ENCODE peak calls at places on chromosomes 4 and X, in eight cellular contexts. T is iris pigment epithelial cell, B is hypothalamus, R is type B pancreatic cell, J is Calu3, G is T-helper 2 cell, I is K562, Z is H9. W is an unnamed sample.

GRCh38 chr4:137000432-137000831 is 531.9 kb downstream of the PCDH18 start:
- DNase-seq in T (no peak), B (no peak), R (no peak), J (no peak), G (no peak), I (no peak), Z (no peak), W (no peak)

GRCh38 chr4:55507612-55508011 is 39.1 kb downstream of the CLOCK start:
- DNase-seq in T (no peak), B (no peak), R (no peak), J (no peak), G (no peak), I (no peak), Z (no peak), W (no peak)

GRCh38 chr4:6480532-6481088 is 8.2 kb upstream of the PPP2R2C start:
- DNase-seq in T (no peak), B (no peak), R (no peak), J (no peak), G (no peak), I (no peak), Z (peak), W (peak)

GRCh38 chr4:128670434-128670999 is 139.0 kb upstream of the JADE1 start:
- DNase-seq in T (peak), B (no peak), R (no peak), J (no peak), G (no peak), I (no peak), Z (no peak), W (no peak)

GRCh38 chr4:94519019-94519418 is 67.3 kb downstream of the PDLIM5 start:
- DNase-seq in T (no peak), B (no peak), R (no peak), J (no peak), G (no peak), I (no peak), Z (no peak), W (no peak)

GRCh38 chr4:22607382-22607781 is 85.4 kb upstream of the GBA3 start:
- DNase-seq in T (peak), B (no peak), R (no peak), J (peak), G (peak), I (peak), Z (peak), W (peak)

GRCh38 chrX:11944486-11944885 is 186.4 kb downstream of the MSL3 start:
- DNase-seq in T (peak), B (no peak), R (no peak), J (peak), G (peak), I (peak), Z (peak), W (no peak)

GRCh38 chr4:114563536-114564315 is 34.9 kb upstream of the UGT8 start:
- DNase-seq in T (peak), B (no peak), R (no peak), J (peak), G (no peak), I (no peak), Z (no peak), W (peak)

GRCh38 chr4:53866055-53866454 is 198.3 kb downstream of the CHIC2 start:
- DNase-seq in T (no peak), B (no peak), R (no peak), J (no peak), G (no peak), I (no peak), Z (no peak), W (no peak)

GRCh38 chr4:169312690-169313422 is 42.1 kb upstream of the SH3RF1 start:
- DNase-seq in T (no peak), B (no peak), R (no peak), J (no peak), G (no peak), I (no peak), Z (no peak), W (no peak)

W was measured in Caki2.